ENCODE peak calls at places on chromosomes 2 and 18, in eight cellular contexts. One of them, this sample, is unnamed.

GRCh38 chr2:240109386-240109785 is 26.7 kb downstream of the COPS9 start:
- DNase-seq in DMS53: no peak
- DNase-seq in NCI-H510A treated with DMSO at 0.1 percent for 48 hours: no peak
- DNase-seq in stimulated activated CD4-positive, alpha-beta T cell treated with anti-CD3 and anti-CD28 coated beads, Interleukin-4, amount 100 ng/mL, for 4 hours: no peak
- DNase-seq in aorta: peak; percentile 20
- DNase-seq in M059J: no peak
- DNase-seq in KG1: no peak
- DNase-seq in Caki2: no peak
- DNase-seq in this sample: no peak

GRCh38 chr2:166519391-166519962 is 25.4 kb upstream of the SCN7A start:
- DNase-seq in KG1: no peak
- DNase-seq in stimulated activated CD4-positive, alpha-beta T cell treated with anti-CD3 and anti-CD28 coated beads, Interleukin-4, amount 100 ng/mL, for 4 hours: no peak
- DNase-seq in M059J: no peak
- DNase-seq in Caki2: no peak
- DNase-seq in DMS53: no peak
- DNase-seq in aorta: no peak
- DNase-seq in NCI-H510A treated with DMSO at 0.1 percent for 48 hours: no peak
- DNase-seq in this sample: no peak

GRCh38 chr2:71063216-71063615 is 5.2 kb upstream of the NAGK start:
- DNase-seq in NCI-H510A treated with DMSO at 0.1 percent for 48 hours: no peak
- DNase-seq in DMS53: no peak
- DNase-seq in Caki2: no peak
- DNase-seq in KG1: no peak
- DNase-seq in M059J: no peak
- DNase-seq in aorta: no peak
- DNase-seq in stimulated activated CD4-positive, alpha-beta T cell treated with anti-CD3 and anti-CD28 coated beads, Interleukin-4, amount 100 ng/mL, for 4 hours: no peak
- DNase-seq in this sample: no peak

GRCh38 chr18:55353806-55354205 is 234.2 kb downstream of the TCF4 start:
- DNase-seq in aorta: no peak
- DNase-seq in M059J: peak; percentile 14
- DNase-seq in stimulated activated CD4-positive, alpha-beta T cell treated with anti-CD3 and anti-CD28 coated beads, Interleukin-4, amount 100 ng/mL, for 4 hours: no peak
- DNase-seq in NCI-H510A treated with DMSO at 0.1 percent for 48 hours: no peak
- DNase-seq in DMS53: no peak
- DNase-seq in Caki2: no peak
- DNase-seq in KG1: peak; percentile 53
- DNase-seq in this sample: no peak

GRCh38 chr2:151007365-151007764 is 254.3 kb downstream of the RBM43 start:
- DNase-seq in stimulated activated CD4-positive, alpha-beta T cell treated with anti-CD3 and anti-CD28 coated beads, Interleukin-4, amount 100 ng/mL, for 4 hours: no peak
- DNase-seq in Caki2: no peak
- DNase-seq in KG1: no peak
- DNase-seq in DMS53: peak; percentile 28
- DNase-seq in M059J: no peak
- DNase-seq in aorta: no peak
- DNase-seq in NCI-H510A treated with DMSO at 0.1 percent for 48 hours: peak; percentile 70
- DNase-seq in this sample: peak; percentile 37

GRCh38 chr18:48534364-48534763 is 4.5 kb upstream of the CTIF start:
- DNase-seq in stimulated activated CD4-positive, alpha-beta T cell treated with anti-CD3 and anti-CD28 coated beads, Interleukin-4, amount 100 ng/mL, for 4 hours: no peak
- DNase-seq in aorta: no peak
- DNase-seq in KG1: no peak
- DNase-seq in DMS53: no peak
- DNase-seq in M059J: peak; percentile 90
- DNase-seq in Caki2: no peak
- DNase-seq in NCI-H510A treated with DMSO at 0.1 percent for 48 hours: no peak
- DNase-seq in this sample: no peak

GRCh38 chr2:159982270-159982669 is 80.1 kb downstream of the PLA2R1 start:
- DNase-seq in aorta: peak; percentile 47
- DNase-seq in KG1: no peak
- DNase-seq in NCI-H510A treated with DMSO at 0.1 percent for 48 hours: no peak
- DNase-seq in M059J: peak; percentile 88
- DNase-seq in stimulated activated CD4-positive, alpha-beta T cell treated with anti-CD3 and anti-CD28 coated beads, Interleukin-4, amount 100 ng/mL, for 4 hours: no peak
- DNase-seq in DMS53: peak; percentile 17
- DNase-seq in Caki2: peak; percentile 32
- DNase-seq in this sample: no peak

GRCh38 chr2:62137431-62137830 is 58.5 kb upstream of the B3GNT2 start:
- DNase-seq in DMS53: no peak
- DNase-seq in NCI-H510A treated with DMSO at 0.1 percent for 48 hours: no peak
- DNase-seq in aorta: no peak
- DNase-seq in M059J: no peak
- DNase-seq in Caki2: no peak
- DNase-seq in KG1: no peak
- DNase-seq in stimulated activated CD4-positive, alpha-beta T cell treated with anti-CD3 and anti-CD28 coated beads, Interleukin-4, amount 100 ng/mL, for 4 hours: no peak
- DNase-seq in this sample: no peak

GRCh38 chr2:177784449-177784845 is 288.1 kb downstream of the PDE11A start:
- DNase-seq in aorta: no peak
- DNase-seq in NCI-H510A treated with DMSO at 0.1 percent for 48 hours: no peak
- DNase-seq in M059J: peak; percentile 83
- DNase-seq in KG1: no peak
- DNase-seq in DMS53: no peak
- DNase-seq in stimulated activated CD4-positive, alpha-beta T cell treated with anti-CD3 and anti-CD28 coated beads, Interleukin-4, amount 100 ng/mL, for 4 hours: no peak
- DNase-seq in Caki2: no peak
- DNase-seq in this sample: no peak

GRCh38 chr2:6949009-6949351 is 31.8 kb downstream of the RNF144A start:
- DNase-seq in KG1: no peak
- DNase-seq in DMS53: no peak
- DNase-seq in NCI-H510A treated with DMSO at 0.1 percent for 48 hours: no peak
- DNase-seq in Caki2: no peak
- DNase-seq in stimulated activated CD4-positive, alpha-beta T cell treated with anti-CD3 and anti-CD28 coated beads, Interleukin-4, amount 100 ng/mL, for 4 hours: no peak
- DNase-seq in aorta: no peak
- DNase-seq in M059J: no peak
- DNase-seq in this sample: no peak

GRCh38 chr2:43149482-43150107 is 76.8 kb downstream of the ZFP36L2 start:
- DNase-seq in stimulated activated CD4-positive, alpha-beta T cell treated with anti-CD3 and anti-CD28 coated beads, Interleukin-4, amount 100 ng/mL, for 4 hours: peak; percentile 52
- DNase-seq in aorta: no peak
- DNase-seq in Caki2: no peak
- DNase-seq in M059J: no peak
- DNase-seq in KG1: no peak
- DNase-seq in DMS53: no peak
- DNase-seq in NCI-H510A treated with DMSO at 0.1 percent for 48 hours: no peak
- DNase-seq in this sample: no peak

GRCh38 chr2:207871911-207872310 is 102.2 kb upstream of the FZD5 start:
- DNase-seq in NCI-H510A treated with DMSO at 0.1 percent for 48 hours: no peak
- DNase-seq in KG1: no peak
- DNase-seq in DMS53: no peak
- DNase-seq in aorta: no peak
- DNase-seq in Caki2: no peak
- DNase-seq in stimulated activated CD4-positive, alpha-beta T cell treated with anti-CD3 and anti-CD28 coated beads, Interleukin-4, amount 100 ng/mL, for 4 hours: no peak
- DNase-seq in M059J: peak; percentile 35
- DNase-seq in this sample: no peak

GRCh38 chr18:60019463-60019840 is 119.7 kb downstream of the PMAIP1 start:
- DNase-seq in stimulated activated CD4-positive, alpha-beta T cell treated with anti-CD3 and anti-CD28 coated beads, Interleukin-4, amount 100 ng/mL, for 4 hours: no peak
- DNase-seq in NCI-H510A treated with DMSO at 0.1 percent for 48 hours: no peak
- DNase-seq in Caki2: peak; percentile 51
- DNase-seq in M059J: peak; percentile 92
- DNase-seq in DMS53: no peak
- DNase-seq in KG1: no peak
- DNase-seq in aorta: no peak
- DNase-seq in this sample: no peak

GRCh38 chr18:49944681-49945080 is 131.3 kb upstream of the ACAA2 start:
- DNase-seq in NCI-H510A treated with DMSO at 0.1 percent for 48 hours: no peak
- DNase-seq in stimulated activated CD4-positive, alpha-beta T cell treated with anti-CD3 and anti-CD28 coated beads, Interleukin-4, amount 100 ng/mL, for 4 hours: no peak
- DNase-seq in aorta: no peak
- DNase-seq in M059J: peak; percentile 3
- DNase-seq in DMS53: peak; percentile 47
- DNase-seq in KG1: no peak
- DNase-seq in Caki2: no peak
- DNase-seq in this sample: peak; percentile 15

GRCh38 chr2:55581435-55581834 is 36.0 kb downstream of the PPP4R3B start:
- DNase-seq in KG1: no peak
- DNase-seq in aorta: no peak
- DNase-seq in Caki2: no peak
- DNase-seq in NCI-H510A treated with DMSO at 0.1 percent for 48 hours: peak; percentile 8
- DNase-seq in DMS53: peak; percentile 34
- DNase-seq in stimulated activated CD4-positive, alpha-beta T cell treated with anti-CD3 and anti-CD28 coated beads, Interleukin-4, amount 100 ng/mL, for 4 hours: no peak
- DNase-seq in M059J: no peak
- DNase-seq in this sample: no peak

GRCh38 chr2:10378189-10378588 is 69.9 kb downstream of the ODC1 start:
- DNase-seq in KG1: no peak
- DNase-seq in DMS53: peak; percentile 84
- DNase-seq in Caki2: no peak
- DNase-seq in stimulated activated CD4-positive, alpha-beta T cell treated with anti-CD3 and anti-CD28 coated beads, Interleukin-4, amount 100 ng/mL, for 4 hours: no peak
- DNase-seq in aorta: no peak
- DNase-seq in M059J: no peak
- DNase-seq in NCI-H510A treated with DMSO at 0.1 percent for 48 hours: peak; percentile 67
- DNase-seq in this sample: peak; percentile 60

GRCh38 chr2:14126846-14127245 is 505.7 kb upstream of the LRATD1 start:
- DNase-seq in M059J: no peak
- DNase-seq in stimulated activated CD4-positive, alpha-beta T cell treated with anti-CD3 and anti-CD28 coated beads, Interleukin-4, amount 100 ng/mL, for 4 hours: no peak
- DNase-seq in aorta: no peak
- DNase-seq in DMS53: no peak
- DNase-seq in Caki2: no peak
- DNase-seq in NCI-H510A treated with DMSO at 0.1 percent for 48 hours: no peak
- DNase-seq in KG1: no peak
- DNase-seq in this sample: no peak

GRCh38 chr2:129492528-129492927 is 486.9 kb upstream of the RAB6C start:
- DNase-seq in Caki2: no peak
- DNase-seq in NCI-H510A treated with DMSO at 0.1 percent for 48 hours: no peak
- DNase-seq in M059J: no peak
- DNase-seq in aorta: no peak
- DNase-seq in stimulated activated CD4-positive, alpha-beta T cell treated with anti-CD3 and anti-CD28 coated beads, Interleukin-4, amount 100 ng/mL, for 4 hours: no peak
- DNase-seq in DMS53: no peak
- DNase-seq in KG1: no peak
- DNase-seq in this sample: no peak

GRCh38 chr2:60581461-60582282 is 28.2 kb upstream of the BCL11A start:
- DNase-seq in aorta: peak; percentile 75
- DNase-seq in NCI-H510A treated with DMSO at 0.1 percent for 48 hours: peak; percentile 55
- DNase-seq in DMS53: peak; percentile 85
- DNase-seq in M059J: peak; percentile 32
- DNase-seq in KG1: peak; percentile 24
- DNase-seq in Caki2: peak; percentile 48
- DNase-seq in stimulated activated CD4-positive, alpha-beta T cell treated with anti-CD3 and anti-CD28 coated beads, Interleukin-4, amount 100 ng/mL, for 4 hours: peak; percentile 61
- DNase-seq in this sample: peak; percentile 55

GRCh38 chr2:10237392-10238321 is 65.0 kb upstream of the HPCAL1 start:
- DNase-seq in NCI-H510A treated with DMSO at 0.1 percent for 48 hours: no peak
- DNase-seq in stimulated activated CD4-positive, alpha-beta T cell treated with anti-CD3 and anti-CD28 coated beads, Interleukin-4, amount 100 ng/mL, for 4 hours: no peak
- DNase-seq in M059J: no peak
- DNase-seq in DMS53: no peak
- DNase-seq in Caki2: no peak
- DNase-seq in aorta: peak; percentile 12
- DNase-seq in KG1: no peak
- DNase-seq in this sample: no peak

GRCh38 chr2:232568161-232568560 is 17.7 kb downstream of the EIF4E2 start:
- DNase-seq in KG1: no peak
- DNase-seq in DMS53: peak; percentile 73
- DNase-seq in NCI-H510A treated with DMSO at 0.1 percent for 48 hours: no peak
- DNase-seq in M059J: peak; percentile 90
- DNase-seq in aorta: no peak
- DNase-seq in Caki2: peak; percentile 47
- DNase-seq in stimulated activated CD4-positive, alpha-beta T cell treated with anti-CD3 and anti-CD28 coated beads, Interleukin-4, amount 100 ng/mL, for 4 hours: no peak
- DNase-seq in this sample: no peak

GRCh38 chr2:9653485-9654271 is 22.9 kb upstream of the YWHAQ start:
- DNase-seq in Caki2: no peak
- DNase-seq in DMS53: no peak
- DNase-seq in stimulated activated CD4-positive, alpha-beta T cell treated with anti-CD3 and anti-CD28 coated beads, Interleukin-4, amount 100 ng/mL, for 4 hours: no peak
- DNase-seq in aorta: no peak
- DNase-seq in KG1: no peak
- DNase-seq in NCI-H510A treated with DMSO at 0.1 percent for 48 hours: no peak
- DNase-seq in M059J: no peak
- DNase-seq in this sample: no peak

GRCh38 chr18:58362829-58363231 is 266.1 kb downstream of the ALPK2 start:
- DNase-seq in aorta: no peak
- DNase-seq in Caki2: no peak
- DNase-seq in stimulated activated CD4-positive, alpha-beta T cell treated with anti-CD3 and anti-CD28 coated beads, Interleukin-4, amount 100 ng/mL, for 4 hours: no peak
- DNase-seq in DMS53: no peak
- DNase-seq in M059J: peak; percentile 53
- DNase-seq in NCI-H510A treated with DMSO at 0.1 percent for 48 hours: no peak
- DNase-seq in KG1: no peak
- DNase-seq in this sample: no peak

GRCh38 chr2:135708159-135708558 is 33.5 kb upstream of the UBXN4 start:
- DNase-seq in NCI-H510A treated with DMSO at 0.1 percent for 48 hours: no peak
- DNase-seq in DMS53: no peak
- DNase-seq in KG1: no peak
- DNase-seq in aorta: no peak
- DNase-seq in M059J: no peak
- DNase-seq in Caki2: no peak
- DNase-seq in stimulated activated CD4-positive, alpha-beta T cell treated with anti-CD3 and anti-CD28 coated beads, Interleukin-4, amount 100 ng/mL, for 4 hours: no peak
- DNase-seq in this sample: no peak

GRCh38 chr2:91442246-91442905 is 2750.9 kb downstream of the RPIA start:
- DNase-seq in KG1: no peak
- DNase-seq in aorta: peak; percentile 53
- DNase-seq in NCI-H510A treated with DMSO at 0.1 percent for 48 hours: no peak
- DNase-seq in Caki2: no peak
- DNase-seq in M059J: no peak
- DNase-seq in DMS53: no peak
- DNase-seq in stimulated activated CD4-positive, alpha-beta T cell treated with anti-CD3 and anti-CD28 coated beads, Interleukin-4, amount 100 ng/mL, for 4 hours: no peak
- DNase-seq in this sample: no peak

GRCh38 chr18:62071071-62071470 is 115.8 kb downstream of the PIGN start:
- DNase-seq in stimulated activated CD4-positive, alpha-beta T cell treated with anti-CD3 and anti-CD28 coated beads, Interleukin-4, amount 100 ng/mL, for 4 hours: no peak
- DNase-seq in KG1: no peak
- DNase-seq in M059J: no peak
- DNase-seq in NCI-H510A treated with DMSO at 0.1 percent for 48 hours: no peak
- DNase-seq in Caki2: no peak
- DNase-seq in aorta: no peak
- DNase-seq in DMS53: no peak
- DNase-seq in this sample: no peak

GRCh38 chr2:172484253-172484652 is 56.9 kb downstream of the ITGA6 start:
- DNase-seq in aorta: no peak
- DNase-seq in KG1: no peak
- DNase-seq in DMS53: peak; percentile 54
- DNase-seq in M059J: peak; percentile 30
- DNase-seq in NCI-H510A treated with DMSO at 0.1 percent for 48 hours: peak; percentile 48
- DNase-seq in Caki2: peak; percentile 14
- DNase-seq in stimulated activated CD4-positive, alpha-beta T cell treated with anti-CD3 and anti-CD28 coated beads, Interleukin-4, amount 100 ng/mL, for 4 hours: no peak
- DNase-seq in this sample: no peak

GRCh38 chr2:234964631-234965461 is 13.0 kb downstream of the SH3BP4 start:
- DNase-seq in M059J: peak; percentile 92
- DNase-seq in stimulated activated CD4-positive, alpha-beta T cell treated with anti-CD3 and anti-CD28 coated beads, Interleukin-4, amount 100 ng/mL, for 4 hours: no peak
- DNase-seq in aorta: no peak
- DNase-seq in NCI-H510A treated with DMSO at 0.1 percent for 48 hours: no peak
- DNase-seq in KG1: no peak
- DNase-seq in Caki2: no peak
- DNase-seq in DMS53: no peak
- DNase-seq in this sample: no peak

GRCh38 chr2:68435605-68436004 is 31.5 kb downstream of the FBXO48 start:
- DNase-seq in stimulated activated CD4-positive, alpha-beta T cell treated with anti-CD3 and anti-CD28 coated beads, Interleukin-4, amount 100 ng/mL, for 4 hours: no peak
- DNase-seq in NCI-H510A treated with DMSO at 0.1 percent for 48 hours: no peak
- DNase-seq in DMS53: no peak
- DNase-seq in KG1: no peak
- DNase-seq in aorta: no peak
- DNase-seq in Caki2: no peak
- DNase-seq in M059J: no peak
- DNase-seq in this sample: no peak

GRCh38 chr18:75783816-75784215 is 356.3 kb upstream of the SMIM21 start:
- DNase-seq in DMS53: no peak
- DNase-seq in KG1: no peak
- DNase-seq in Caki2: no peak
- DNase-seq in M059J: no peak
- DNase-seq in aorta: no peak
- DNase-seq in stimulated activated CD4-positive, alpha-beta T cell treated with anti-CD3 and anti-CD28 coated beads, Interleukin-4, amount 100 ng/mL, for 4 hours: no peak
- DNase-seq in NCI-H510A treated with DMSO at 0.1 percent for 48 hours: peak; percentile 73
- DNase-seq in this sample: no peak